ENCODE peak calls at places on chromosomes 4 and X, in seven cellular contexts. Q, C, H, E, A, M and B are unnamed samples. For H3K27me3, the result is how much of the 10 kb centered on the place peaks cover.

GRCh38 chrX:150770623-150771022 is 77.4 kb downstream of the MTMR1 start:
- DNase-seq in Q (no peak), C (no peak), H (no peak), E (no peak), A (no peak), M (no peak), B (no peak)

GRCh38 chrX:68831405-68832100 is 2.7 kb downstream of the EFNB1 start:
- DNase-seq in Q (peak), C (peak), H (no peak), E (no peak), A (no peak), M (no peak), B (no peak)

GRCh38 chr4:15001825-15002658 is at the start of gene CPEB2:
- DNase-seq in Q (peak), C (peak), H (peak), E (peak), A (peak), M (peak), B (peak)

GRCh38 chr4:133394971-133395627 is 246.0 kb downstream of the PCDH10 start:
- DNase-seq in Q (no peak), C (no peak), H (no peak), E (no peak), A (no peak), M (no peak), B (no peak)

GRCh38 chr4:170464614-170465197 is 374.9 kb upstream of the AADAT start:
- DNase-seq in Q (no peak), C (no peak), H (no peak), E (no peak), A (no peak), M (no peak), B (no peak)

GRCh38 chr4:79338148-79338547 is 12.3 kb upstream of the NAA11 start:
- DNase-seq in Q (no peak), C (no peak), H (no peak), E (no peak), A (no peak), M (peak), B (no peak)

GRCh38 chrX:106284431-106285025 is 116.4 kb downstream of the PWWP3B start:
- DNase-seq in Q (no peak), C (no peak), H (no peak), E (no peak), A (no peak), M (no peak), B (peak)

GRCh38 chr4:18508801-18509200 is 487.2 kb upstream of the LCORL start:
- DNase-seq in Q (no peak), C (no peak), H (no peak), E (no peak), A (no peak), M (no peak), B (no peak)

GRCh38 chr4:21856754-21857153 is 91.8 kb downstream of the KCNIP4 start:
- DNase-seq in Q (no peak), C (no peak), H (no peak), E (no peak), A (no peak), M (no peak), B (no peak)

GRCh38 chrX:19549838-19550237 is 34.5 kb upstream of the MAP3K15 start:
- DNase-seq in Q (no peak), C (no peak), H (no peak), E (no peak), A (no peak), M (no peak), B (no peak)

GRCh38 chr4:108991929-108992328 is 229.1 kb upstream of the ETNPPL start:
- DNase-seq in Q (no peak), C (no peak), H (no peak), E (no peak), A (no peak), M (no peak), B (peak)

GRCh38 chr4:119725688-119726330 is 97.2 kb upstream of the PDE5A start:
- DNase-seq in Q (no peak), C (no peak), H (no peak), E (no peak), A (no peak), M (no peak), B (peak)

GRCh38 chr4:109435635-109436034 is 2.0 kb downstream of the SEC24B start:
- DNase-seq in Q (no peak), C (no peak), H (peak), E (peak), A (no peak), M (no peak), B (no peak)

GRCh38 chr4:99300934-99301333 is 10.1 kb upstream of the ADH1A start:
- DNase-seq in Q (peak), C (peak), H (peak), E (peak), A (peak), M (no peak), B (peak)

GRCh38 chr4:137509855-137510282 is 22.4 kb downstream of the PCDH18 start:
- DNase-seq in Q (no peak), C (no peak), H (no peak), E (no peak), A (no peak), M (no peak), B (no peak)

GRCh38 chr4:108360857-108361820 is 192.4 kb upstream of the LEF1 start:
- DNase-seq in Q (no peak), C (no peak), H (no peak), E (no peak), A (peak), M (no peak), B (peak)

GRCh38 chr4:173301518-173302201 is 32.5 kb downstream of the HMGB2 start:
- DNase-seq in Q (no peak), C (no peak), H (no peak), E (peak), A (no peak), M (no peak), B (peak)

GRCh38 chrX:40465735-40466551 is 114.8 kb upstream of the ATP6AP2 start:
- DNase-seq in Q (no peak), C (no peak), H (no peak), E (peak), A (no peak), M (no peak), B (no peak)

GRCh38 chrX:13197961-13198761 is 121.7 kb downstream of the ATXN3L start:
- DNase-seq in Q (no peak), C (no peak), H (no peak), E (no peak), A (no peak), M (no peak), B (no peak)

GRCh38 chr4:7399433-7400234 is 35.1 kb downstream of the PSAPL1 start:
- DNase-seq in Q (peak), C (peak), H (no peak), E (no peak), A (no peak), M (no peak), B (no peak)

GRCh38 chr4:19675172-19675811 is 576.4 kb upstream of the SLIT2 start:
- DNase-seq in Q (no peak), C (no peak), H (no peak), E (no peak), A (no peak), M (no peak), B (no peak)

GRCh38 chr4:102315532-102315931 is 29.8 kb downstream of the SLC39A8 start:
- DNase-seq in Q (no peak), C (no peak), H (no peak), E (no peak), A (no peak), M (no peak), B (no peak)

GRCh38 chr4:153205028-153205648 is 895 bp downstream of the TRIM2 start:
- DNase-seq in Q (no peak), C (no peak), H (peak), E (no peak), A (peak), M (peak), B (no peak)

GRCh38 chr4:144267084-144267483 is 126.6 kb upstream of the GYPA start:
- DNase-seq in Q (no peak), C (no peak), H (no peak), E (no peak), A (no peak), M (no peak), B (peak)

GRCh38 chr4:21742326-21742725 is 206.2 kb downstream of the KCNIP4 start:
- DNase-seq in Q (no peak), C (no peak), H (no peak), E (no peak), A (peak), M (no peak), B (no peak)

GRCh38 chr4:168524006-168524405 is 27.2 kb downstream of the PALLD start:
- DNase-seq in Q (no peak), C (no peak), H (no peak), E (no peak), A (peak), M (no peak), B (peak)

GRCh38 chr4:148901075-148901705 is 459.0 kb upstream of the NR3C2 start:
- DNase-seq in Q (no peak), C (no peak), H (no peak), E (no peak), A (no peak), M (no peak), B (no peak)

GRCh38 chr4:139530833-139531427 is 25.1 kb downstream of the SETD7 start:
- DNase-seq in Q (no peak), C (peak), H (peak), E (peak), A (no peak), M (no peak), B (peak)

GRCh38 chr4:29867412-29867811 is 852.8 kb upstream of the PCDH7 start:
- DNase-seq in Q (no peak), C (no peak), H (no peak), E (no peak), A (no peak), M (no peak), B (no peak)
- TF ChIP-seq CTCF in Q (no peak), C (no peak), H (no peak), E (no peak), A (no peak), M (no peak), B (no peak)

DNA sequence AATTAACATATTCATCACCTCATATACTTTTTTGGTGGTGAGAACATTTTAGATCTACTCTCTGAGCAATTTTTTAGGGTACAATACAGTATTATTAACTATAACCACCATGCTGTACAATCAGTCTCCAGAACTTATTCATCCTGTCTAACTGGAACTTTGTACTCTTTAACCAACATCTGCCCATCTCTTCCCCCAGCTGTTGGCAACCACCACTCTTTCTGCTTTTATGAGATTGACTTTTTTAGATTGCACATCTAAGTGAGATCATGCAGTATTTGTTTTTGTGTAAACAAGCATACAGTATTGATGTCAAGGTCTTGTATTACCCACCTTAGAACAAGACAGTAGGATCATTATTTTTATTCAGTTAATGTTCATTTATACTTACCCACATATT is 516.8 kb downstream of the RPA4 start:
- DNase-seq in Q (no peak), C (no peak), H (no peak), E (no peak), A (no peak), M (no peak), B (no peak)
- H3K27me3 ChIP-seq in Q (under half), C (under half), H (under half), E (under half), A (under half), M (under half), B (under half)

DNA sequence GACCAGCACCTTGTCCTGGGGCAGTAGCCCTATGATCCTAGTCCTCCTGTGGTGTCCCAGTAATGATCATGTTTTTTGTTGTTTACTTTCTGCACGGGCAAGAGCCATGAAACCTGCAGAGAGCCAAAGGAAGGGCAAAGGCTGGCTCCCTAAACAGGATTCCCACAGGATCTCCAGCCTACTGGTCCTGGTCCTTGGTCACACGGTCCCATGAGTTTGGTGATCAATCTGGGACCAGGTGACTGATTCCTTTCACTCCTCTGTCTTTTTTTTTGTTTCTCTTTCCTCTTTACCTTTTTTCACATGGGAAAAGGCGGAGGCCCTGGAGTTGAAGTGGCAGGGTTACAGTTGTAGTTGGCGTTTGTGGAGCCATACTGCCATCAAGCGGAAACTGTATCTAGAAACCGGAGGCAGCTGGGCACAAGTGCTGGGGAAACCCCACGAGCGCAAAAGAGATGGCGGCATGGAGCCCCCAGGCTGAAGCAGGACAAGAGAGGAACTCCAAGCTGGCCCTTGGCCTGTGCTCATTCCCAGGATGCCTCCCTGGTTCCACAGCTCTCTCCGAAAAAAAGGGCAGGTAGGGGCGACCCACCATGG is 34.6 kb downstream of the NBDY start:
- DNase-seq in Q (peak), C (peak), H (peak), E (no peak), A (no peak), M (peak), B (no peak)
- H3K4me3 ChIP-seq in Q (peak), C (peak), H (no peak), E (peak), A (no peak), M (peak), B (no peak)

GRCh38 chr4:25842229-25842840 is 20.5 kb downstream of the SEL1L3 start:
- DNase-seq in Q (no peak), C (no peak), H (no peak), E (no peak), A (no peak), M (peak), B (no peak)
- TF ChIP-seq CTCF in Q (no peak), C (no peak), H (peak), E (no peak), A (no peak), M (peak), B (no peak)

DNA sequence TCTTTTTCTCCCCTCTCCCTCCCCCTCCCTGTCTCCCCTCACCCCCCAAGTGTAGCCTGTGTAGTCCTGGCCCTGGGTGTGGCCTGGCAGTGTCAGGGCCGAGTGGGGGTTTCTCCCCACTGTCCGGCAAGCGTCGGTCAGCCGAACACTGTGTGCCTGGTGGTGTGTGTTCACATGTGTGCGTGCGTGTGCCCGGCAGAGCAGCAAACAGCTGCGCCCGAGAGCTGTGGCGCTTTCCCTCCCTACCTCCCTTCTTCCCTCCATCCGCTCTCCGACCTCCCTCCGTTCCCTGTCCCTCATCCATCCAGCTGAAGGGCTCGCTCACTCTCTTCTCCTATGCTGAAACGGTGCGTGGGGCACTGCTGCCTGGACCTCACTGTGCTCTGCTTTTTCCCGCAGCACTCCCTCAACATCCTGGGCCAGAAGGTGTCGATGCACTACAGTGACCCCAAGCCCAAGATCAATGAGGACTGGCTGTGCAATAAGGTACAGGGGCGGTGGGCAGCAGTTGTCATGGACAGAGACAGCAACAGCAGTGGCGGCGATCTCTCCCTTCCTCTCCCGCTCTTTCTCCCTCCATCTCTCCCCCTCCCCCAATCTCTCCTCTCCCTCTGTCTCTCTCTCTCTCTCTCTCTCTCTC is 17.4 kb upstream of the UBA1 start:
- DNase-seq in Q (peak), C (peak), H (no peak), E (no peak), A (no peak), M (no peak), B (no peak)
- H3K27me3 ChIP-seq in Q (under half), C (under half), H (under half), E (under half), A (under half), M (under half), B (under half)